ENCODE peak calls at places on chromosomes 2 and 18, in six cellular contexts. S, A, U, T, P and J are unnamed samples.

GRCh38 chr2:74037379-74037860 is 52.7 kb downstream of the TET3 start:
- DNase-seq in S (no peak), P (peak), U (no peak), T (no peak), A (no peak), J (no peak)

GRCh38 chr2:27627963-27628766 is 647 bp downstream of the CCDC121 start:
- DNase-seq in P (peak), S (no peak), T (no peak), A (no peak), U (peak), J (no peak)

GRCh38 chr18:49247786-49248185 is 212.7 kb downstream of the DYM start:
- DNase-seq in P (no peak), A (no peak), S (no peak), U (no peak), T (no peak), J (no peak)

GRCh38 chr18:50280707-50281294 is 522 bp downstream of the MBD1 start:
- DNase-seq in A (no peak), P (no peak), U (no peak), S (no peak), T (no peak), J (no peak)

GRCh38 chr2:217289909-217290283 is 430.0 kb upstream of the TNP1 start:
- DNase-seq in P (peak), S (no peak), A (no peak), T (no peak), U (no peak), J (peak)

GRCh38 chr2:232885264-232885961 is 15.3 kb downstream of the SNORC start:
- DNase-seq in U (no peak), P (no peak), T (no peak), S (no peak), A (no peak), J (no peak)

GRCh38 chr2:29245742-29246387 is 130.7 kb downstream of the CLIP4 start:
- DNase-seq in A (no peak), T (no peak), S (no peak), P (peak), U (no peak), J (no peak)

GRCh38 chr2:205284323-205284722 is 398.0 kb upstream of the NRP2 start:
- DNase-seq in A (no peak), P (no peak), T (no peak), U (no peak), S (no peak), J (no peak)

GRCh38 chr2:142180820-142181533 is 50.2 kb upstream of the LRP1B start:
- DNase-seq in S (no peak), P (no peak), T (no peak), U (no peak), A (peak), J (peak)

GRCh38 chr2:177771191-177771590 is 301.4 kb downstream of the PDE11A start:
- DNase-seq in S (no peak), A (no peak), U (no peak), T (no peak), P (no peak), J (peak)

GRCh38 chr2:46306320-46306719 is 9.1 kb downstream of the EPAS1 start:
- DNase-seq in U (no peak), S (no peak), P (no peak), A (no peak), T (peak), J (peak)

GRCh38 chr2:197972017-197972416 is 167.6 kb downstream of the PLCL1 start:
- DNase-seq in T (no peak), U (no peak), A (no peak), P (no peak), S (peak), J (no peak)